ENCODE peak calls at places on chromosomes 7 and 10, in five cellular contexts. F is HL-60, C is tibial nerve, U is nephron progenitor cell, W is AG10803. Y is an unnamed sample.

GRCh38 chr10:70649526-70649925 is 22.8 kb upstream of the ADAMTS14 start:
- DNase-seq in C (no peak), W (peak), U (no peak), F (no peak), Y (no peak)

GRCh38 chr7:94223375-94224084 is 171.2 kb upstream of the COL1A2 start:
- DNase-seq in F (no peak), W (peak), C (no peak), U (peak), Y (no peak)

GRCh38 chr10:116756277-116756676 is 13.9 kb upstream of the HSPA12A start:
- DNase-seq in C (peak), F (no peak), U (no peak), W (peak), Y (no peak)

GRCh38 chr10:7937315-7937945 is 117.1 kb upstream of the GATA3 start:
- DNase-seq in F (no peak), U (no peak), W (no peak), C (no peak), Y (no peak)

GRCh38 chr10:67735430-67735829 is 39.4 kb upstream of the CTNNA3 start:
- DNase-seq in F (no peak), U (no peak), C (no peak), W (no peak), Y (no peak)

GRCh38 chr10:122647383-122647968 is 52.2 kb downstream of the C10orf120 start:
- DNase-seq in U (no peak), F (no peak), C (no peak), W (no peak), Y (no peak)

GRCh38 chr7:102468416-102469350 is 3.9 kb downstream of the LRWD1 start:
- DNase-seq in U (no peak), C (no peak), F (no peak), W (no peak), Y (no peak)

GRCh38 chr7:149284850-149285580 is 23.0 kb downstream of the ZNF783 start:
- DNase-seq in U (peak), C (peak), F (peak), W (peak), Y (peak)

GRCh38 chr10:91901784-91902677 is 7.3 kb downstream of the FGFBP3 start:
- DNase-seq in C (no peak), W (peak), F (peak), U (no peak), Y (peak)

GRCh38 chr7:116515584-116515983 is 9.3 kb upstream of the CAV1 start:
- DNase-seq in F (no peak), U (no peak), C (no peak), W (no peak), Y (no peak)

GRCh38 chr7:127365164-127365956 is 27.1 kb downstream of the ZNF800 start:
- DNase-seq in W (no peak), U (no peak), F (no peak), C (no peak), Y (no peak)

GRCh38 chr7:44201813-44202212 is 1.0 kb downstream of the YKT6 start:
- DNase-seq in U (no peak), F (no peak), C (no peak), W (no peak), Y (no peak)

GRCh38 chr7:48139461-48139860 is 31.8 kb upstream of the ABCA13 start:
- DNase-seq in W (peak), C (no peak), F (no peak), U (no peak), Y (no peak)

GRCh38 chr7:39951156-39951942 is 1.3 kb downstream of the CDK13 start:
- DNase-seq in F (peak), W (peak), U (peak), C (no peak), Y (peak)

GRCh38 chr7:39950473-39951155 is 558 bp downstream of the CDK13 start:
- DNase-seq in W (peak), F (peak), C (no peak), U (peak), Y (peak)

GRCh38 chr7:39948932-39949928 is 826 bp upstream of the CDK13 start:
- DNase-seq in W (peak), C (peak), F (peak), U (peak), Y (peak)

GRCh38 chr7:39948375-39948774 is 1.7 kb upstream of the CDK13 start:
- DNase-seq in W (no peak), C (no peak), U (peak), F (peak), Y (no peak)

DNA sequence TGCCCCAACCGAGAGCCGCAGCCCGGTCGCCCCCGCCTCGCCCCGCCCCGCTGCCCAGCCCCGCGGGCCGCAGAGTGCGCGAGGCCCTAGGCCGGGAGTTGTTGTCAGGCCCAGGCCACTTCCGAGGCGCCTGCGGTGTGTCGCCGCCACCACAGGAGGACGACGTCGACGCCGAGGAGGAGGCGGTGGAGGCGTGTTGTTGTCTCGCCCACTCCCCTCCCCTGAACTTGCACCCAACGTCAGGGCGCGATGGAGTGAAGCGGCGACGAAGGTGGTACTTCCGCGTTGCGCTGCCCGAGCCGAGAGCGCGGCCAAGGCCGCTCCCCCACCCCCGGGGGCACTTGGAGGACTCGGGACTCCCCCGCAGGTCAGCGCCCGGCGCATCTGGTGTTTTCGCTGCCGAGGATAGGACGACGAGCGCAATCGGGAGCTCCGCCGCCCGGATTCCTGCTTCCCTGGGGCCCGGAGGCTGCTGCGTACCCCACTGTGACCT is at the start of gene CDK13:
- DNase-seq in W (peak), U (peak), F (peak), C (peak), Y (peak)
- TF ChIP-seq CTCF in W (no peak), U (no peak), F (no peak), C (no peak), Y (no peak)

GRCh38 chr10:27865221-27865635 is 119.6 kb upstream of the MKX start:
- DNase-seq in U (no peak), W (peak), F (no peak), C (no peak), Y (no peak)
- TF ChIP-seq CTCF in U (no peak), W (peak), F (no peak), C (no peak), Y (no peak)

DNA sequence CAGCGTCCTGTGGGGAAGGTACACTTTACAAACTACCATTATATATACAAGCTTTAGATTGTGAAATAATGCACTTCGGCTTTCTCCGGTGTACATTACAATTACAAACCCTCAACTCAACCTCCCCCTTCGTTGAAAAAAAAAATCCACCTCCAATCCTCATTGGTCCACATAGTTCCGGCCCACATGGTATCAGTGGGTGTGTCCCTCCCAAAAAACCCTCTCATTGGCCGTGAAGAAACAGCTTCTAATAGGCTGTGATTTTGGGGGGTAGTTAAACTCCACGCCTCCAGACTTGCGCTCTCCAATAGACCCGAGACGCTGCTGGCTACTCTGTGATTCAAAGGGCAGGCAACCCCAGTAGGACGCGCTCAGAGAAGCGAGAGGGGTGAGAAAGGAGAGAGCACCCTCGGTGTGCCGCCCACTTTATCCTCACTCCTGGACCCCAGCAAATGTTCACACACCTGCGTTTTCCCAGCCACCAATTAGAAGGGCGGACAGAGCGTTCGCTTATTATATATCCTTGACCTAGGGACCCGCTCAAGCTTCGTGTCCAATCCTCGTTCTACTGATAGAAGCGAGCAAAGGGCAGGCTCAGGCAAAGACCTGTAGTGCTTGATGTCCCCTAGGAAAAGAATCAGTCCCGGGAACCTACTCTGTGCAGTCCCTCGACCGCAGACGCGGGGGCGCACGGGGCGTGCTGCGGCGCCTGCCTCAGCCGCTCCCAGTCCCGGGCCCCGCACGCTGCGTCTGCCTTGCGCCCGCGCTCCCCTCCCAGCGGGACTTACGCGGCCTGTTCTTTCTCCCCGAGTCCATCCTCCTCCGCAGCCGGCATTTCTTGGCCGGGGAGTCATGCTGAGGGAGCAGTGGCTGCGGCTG is 991 bp downstream of the PANK1 start:
- DNase-seq in C (peak), F (peak), U (peak), W (peak), Y (peak)
- TF ChIP-seq CTCF in C (no peak), F (no peak), U (no peak), W (peak), Y (no peak)

DNA sequence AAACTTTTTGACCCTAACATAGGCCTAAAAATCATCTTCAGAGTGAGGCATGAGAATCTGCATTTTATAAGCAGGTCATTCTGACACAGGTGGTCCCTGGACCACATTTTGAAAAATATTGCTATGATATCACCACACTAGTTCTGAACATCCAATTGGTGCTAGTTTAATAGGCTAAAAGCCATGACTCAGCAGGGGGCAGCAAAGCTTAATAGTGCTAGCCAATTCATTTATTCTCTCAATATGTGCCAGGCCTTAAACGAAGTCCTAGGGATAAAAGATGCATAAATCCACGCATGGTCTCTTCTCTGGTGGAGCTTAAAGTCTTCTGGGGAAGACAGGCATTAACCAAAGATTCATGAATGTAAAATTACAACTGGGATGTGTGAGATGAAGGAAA is 10.2 kb upstream of the SLC25A28 start:
- DNase-seq in F (peak), U (no peak), C (no peak), W (peak), Y (no peak)
- TF ChIP-seq CTCF in F (peak), U (no peak), C (no peak), W (peak), Y (no peak)

GRCh38 chr7:150755473-150756099 is 18.4 kb downstream of the GIMAP5 start:
- DNase-seq in F (no peak), C (no peak), W (no peak), U (no peak), Y (no peak)

GRCh38 chr7:150753826-150754603 is 16.8 kb downstream of the GIMAP5 start:
- DNase-seq in C (no peak), U (no peak), W (no peak), F (peak), Y (no peak)

GRCh38 chr7:150759479-150759878 is 22.3 kb downstream of the GIMAP5 start:
- DNase-seq in W (no peak), U (no peak), F (no peak), C (no peak), Y (no peak)

GRCh38 chr7:150754950-150755349 is 17.7 kb downstream of the GIMAP5 start:
- DNase-seq in C (no peak), U (no peak), W (no peak), F (no peak), Y (no peak)

GRCh38 chr7:150756858-150757257 is 19.6 kb downstream of the GIMAP5 start:
- DNase-seq in U (no peak), F (peak), C (no peak), W (no peak), Y (peak)
- TF ChIP-seq CTCF in U (peak), F (peak), C (peak), W (peak), Y (peak)

GRCh38 chr10:3222068-3222467 is 49.5 kb upstream of the PITRM1 start:
- DNase-seq in U (no peak), W (peak), F (no peak), C (no peak), Y (no peak)
- TF ChIP-seq CTCF in U (peak), W (peak), F (no peak), C (no peak), Y (no peak)

GRCh38 chr7:38178695-38179344 is 775 bp downstream of the STARD3NL start:
- DNase-seq in U (no peak), W (peak), F (no peak), C (no peak), Y (no peak)
- TF ChIP-seq CTCF in U (no peak), W (peak), F (no peak), C (no peak), Y (no peak)

Y was measured in CD4-positive, alpha-beta T cell.